ENCODE peak calls at places on chromosome 5, in ten cellular contexts. A, C, I, V, U, M, K, Y, T and X are unnamed samples.

GRCh38 chr5:31554552-31554951 is 22.5 kb downstream of the C5orf22 start:
- DNase-seq in Y (no peak), T (no peak), K (no peak), M (no peak), U (no peak), I (no peak), C (no peak), V (no peak), A (no peak), X (no peak)

GRCh38 chr5:71637133-71637532 is 50.0 kb downstream of the MCCC2 start:
- DNase-seq in I (no peak), V (no peak), K (no peak), M (no peak), C (no peak), A (no peak), Y (no peak), U (no peak), T (no peak), X (no peak)

GRCh38 chr5:3024541-3024940 is 273.1 kb upstream of the IRX2 start:
- DNase-seq in M (peak; percentile 22), Y (no peak), U (no peak), T (no peak), C (no peak), K (no peak), V (no peak), I (no peak), A (no peak), X (no peak)

GRCh38 chr5:121108725-121109124 is 644.6 kb downstream of the PRR16 start:
- DNase-seq in C (no peak), T (no peak), I (no peak), Y (no peak), V (no peak), U (no peak), A (no peak), K (no peak), M (peak; percentile 37), X (no peak)

GRCh38 chr5:60365001-60365400 is 335.0 kb downstream of the DEPDC1B start:
- DNase-seq in V (no peak), K (no peak), U (no peak), A (no peak), M (no peak), C (no peak), T (no peak), Y (no peak), I (no peak), X (no peak)

GRCh38 chr5:170941788-170942187 is 80.0 kb downstream of the RANBP17 start:
- DNase-seq in T (no peak), C (no peak), Y (no peak), M (no peak), K (no peak), V (no peak), U (no peak), I (no peak), A (no peak), X (no peak)

GRCh38 chr5:141992349-141992963 is 20.4 kb downstream of the GNPDA1 start:
- DNase-seq in K (peak; percentile 75), U (peak; percentile 65), V (peak; percentile 76), Y (no peak), T (peak; percentile 57), C (peak; percentile 68), A (no peak), I (peak; percentile 82), M (peak; percentile 69), X (no peak)

GRCh38 chr5:129069316-129069715 is 25.2 kb upstream of the ISOC1 start:
- DNase-seq in I (no peak), M (no peak), K (no peak), V (no peak), U (no peak), A (no peak), Y (no peak), C (no peak), T (no peak), X (no peak)

GRCh38 chr5:163712011-163712410 is 206.6 kb downstream of the MAT2B start:
- DNase-seq in K (no peak), V (no peak), A (no peak), T (no peak), U (no peak), M (no peak), Y (no peak), C (no peak), I (no peak), X (no peak)

GRCh38 chr5:150584561-150585335 is 55.7 kb upstream of the SYNPO start:
- DNase-seq in A (no peak), T (no peak), K (peak; percentile 48), U (no peak), V (no peak), M (no peak), C (no peak), I (no peak), Y (no peak), X (no peak)
- H3K27ac ChIP-seq in A (no peak overlapping the region), T (no peak overlapping the region), K (no peak overlapping the region), U (no peak overlapping the region), V (no peak overlapping the region), M (no peak overlapping the region), C (no peak overlapping the region), I (no peak overlapping the region), Y (no peak overlapping the region), X (no peak overlapping the region)

GRCh38 chr5:10863763-10864383 is 102.8 kb upstream of the DAP start:
- DNase-seq in U (no peak), C (peak; percentile 34), Y (no peak), M (peak; percentile 73), I (peak; percentile 38), K (peak; percentile 54), T (peak; percentile 43), V (peak; percentile 54), A (no peak), X (peak; percentile 8)

GRCh38 chr5:10859393-10860195 is 98.6 kb upstream of the DAP start:
- DNase-seq in V (no peak), I (no peak), U (no peak), K (no peak), C (no peak), Y (no peak), T (peak; percentile 35), M (no peak), A (no peak), X (no peak)

GRCh38 chr5:10860196-10860543 is 99.1 kb upstream of the DAP start:
- DNase-seq in Y (no peak), I (no peak), U (no peak), V (no peak), A (no peak), M (no peak), C (no peak), T (no peak), K (no peak), X (no peak)

GRCh38 chr5:10858307-10858706 is 97.3 kb upstream of the DAP start:
- DNase-seq in U (no peak), V (no peak), T (no peak), I (no peak), Y (no peak), K (no peak), C (no peak), M (no peak), A (no peak), X (no peak)

GRCh38 chr5:10860645-10861455 is 99.8 kb upstream of the DAP start:
- DNase-seq in U (no peak), V (no peak), I (no peak), Y (no peak), M (no peak), C (no peak), T (no peak), A (no peak), K (no peak), X (no peak)
- H3K27ac ChIP-seq in U (no peak overlapping the region), V (no peak overlapping the region), I (no peak overlapping the region), Y (no peak overlapping the region), M (peak overlapping the region; percentile 86), C (no peak overlapping the region), T (no peak overlapping the region), A (no peak overlapping the region), K (no peak overlapping the region), X (no peak overlapping the region)

GRCh38 chr5:57802131-57802530 is 319.5 kb upstream of the ACTBL2 start:
- DNase-seq in A (peak; percentile 14), U (no peak), C (no peak), K (no peak), T (no peak), V (no peak), I (no peak), M (no peak), Y (no peak), X (no peak)

GRCh38 chr5:57805732-57806131 is 323.1 kb upstream of the ACTBL2 start:
- DNase-seq in K (no peak), Y (no peak), M (no peak), U (no peak), A (no peak), C (no peak), I (no peak), T (no peak), V (no peak), X (no peak)

GRCh38 chr5:57804007-57804444 is 321.4 kb upstream of the ACTBL2 start:
- DNase-seq in M (no peak), C (no peak), U (no peak), T (no peak), V (no peak), K (no peak), I (no peak), A (peak; percentile 83), Y (no peak), X (no peak)

GRCh38 chr5:57804500-57804899 is 321.9 kb upstream of the ACTBL2 start:
- DNase-seq in U (no peak), A (no peak), T (no peak), M (no peak), V (no peak), C (no peak), I (no peak), Y (no peak), K (no peak), X (no peak)

DNA sequence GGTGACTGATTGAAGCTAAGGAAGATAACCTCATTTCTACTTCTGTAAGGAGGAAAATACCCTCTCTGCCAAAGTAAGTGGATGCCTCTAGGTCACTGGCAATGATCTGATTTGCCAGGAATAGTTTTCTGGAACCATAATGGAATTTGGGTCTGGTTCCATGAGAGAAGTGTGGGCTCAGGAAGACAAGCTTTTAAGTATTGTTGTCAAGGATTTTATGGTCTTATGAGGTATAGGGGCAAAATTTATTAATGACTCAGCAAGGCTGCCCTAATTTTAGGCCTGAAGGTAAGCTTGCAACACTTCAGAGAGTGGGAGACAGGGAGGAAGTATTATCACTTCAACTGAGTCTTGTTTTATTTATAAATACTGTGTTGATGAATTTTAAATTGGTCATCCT is 322.6 kb upstream of the ACTBL2 start:
- DNase-seq in M (no peak), Y (no peak), U (no peak), K (no peak), T (no peak), C (no peak), V (no peak), A (no peak), I (no peak), X (no peak)
- H3K27ac ChIP-seq in M (peak overlapping the region; percentile 92), Y (no peak overlapping the region), U (no peak overlapping the region), K (no peak overlapping the region), T (no peak overlapping the region), C (no peak overlapping the region), V (no peak overlapping the region), A (no peak overlapping the region), I (no peak overlapping the region), X (no peak overlapping the region)

GRCh38 chr5:161530700-161531099 is 15.8 kb downstream of the GABRB2 start:
- DNase-seq in K (no peak), V (no peak), T (no peak), M (no peak), Y (no peak), U (no peak), C (no peak), A (no peak), I (no peak), X (no peak)
- H3K27ac ChIP-seq in K (no peak overlapping the region), V (no peak overlapping the region), T (no peak overlapping the region), M (no peak overlapping the region), Y (no peak overlapping the region), U (no peak overlapping the region), C (no peak overlapping the region), A (no peak overlapping the region), I (no peak overlapping the region), X (no peak overlapping the region)